ENCODE peak calls at places on chromosomes 7 and 10, in eight cellular contexts. Q is IMR-90, U is psoas muscle, F is left lung, R is cardiac muscle cell, B is ovary, M is spleen, D is Panc1. S is an unnamed sample.

GRCh38 chr7:100806276-100806675 is 21.0 kb downstream of the EPHB4 start:
- DNase-seq in Q (no peak), U (no peak), F (no peak), R (no peak), B (no peak), M (no peak), D (no peak), S (no peak)

GRCh38 chr7:90413185-90413528 is 9.9 kb downstream of the CLDN12 start:
- DNase-seq in Q (no peak), U (no peak), F (no peak), R (no peak), B (no peak), M (no peak), D (no peak), S (no peak)

GRCh38 chr10:70299876-70300275 is 16.1 kb upstream of the NPFFR1 start:
- DNase-seq in Q (no peak), U (no peak), F (no peak), R (no peak), B (no peak), M (no peak), D (no peak), S (no peak)

GRCh38 chr10:51649064-51649463 is 50.3 kb downstream of the CSTF2T start:
- DNase-seq in Q (peak; percentile 59), U (no peak), F (no peak), R (no peak), B (no peak), M (no peak), D (no peak), S (no peak)

GRCh38 chr10:89296227-89296648 is 5.6 kb upstream of the IFIT2 start:
- DNase-seq in Q (peak; percentile 79), U (no peak), F (no peak), R (no peak), B (no peak), M (no peak), D (no peak), S (no peak)

GRCh38 chr7:8327199-8327598 is 65.2 kb upstream of the ICA1 start:
- DNase-seq in Q (no peak), U (no peak), F (no peak), R (no peak), B (no peak), M (no peak), D (no peak), S (no peak)

GRCh38 chr7:16494955-16495719 is 29.6 kb upstream of the SOSTDC1 start:
- DNase-seq in Q (no peak), U (no peak), F (no peak), R (no peak), B (no peak), M (no peak), D (no peak), S (no peak)

GRCh38 chr7:94055963-94056362 is 51.8 kb upstream of the BET1 start:
- DNase-seq in Q (no peak), U (no peak), F (no peak), R (no peak), B (no peak), M (no peak), D (no peak), S (no peak)

GRCh38 chr7:93977551-93977950 is 26.6 kb downstream of the BET1 start:
- DNase-seq in Q (no peak), U (no peak), F (no peak), R (no peak), B (no peak), M (no peak), D (no peak), S (no peak)

GRCh38 chr10:110600487-110601101 is 33.1 kb downstream of the SMC3 start:
- DNase-seq in Q (peak; percentile 71), U (no peak), F (no peak), R (peak; percentile 70), B (no peak), M (no peak), D (peak; percentile 57), S (no peak)

GRCh38 chr7:141702047-141702567 is at the start of gene DENND11:
- DNase-seq in Q (peak; percentile 11), U (peak; percentile 56), F (peak; percentile 89), R (peak; percentile 83), B (peak; percentile 32), M (peak; percentile 89), D (no peak), S (peak; percentile 67)

GRCh38 chr7:34096135-34096775 is 190.9 kb downstream of the BMPER start:
- DNase-seq in Q (peak; percentile 93), U (peak; percentile 88), F (no peak), R (no peak), B (peak; percentile 83), M (no peak), D (no peak), S (no peak)
- H3K27ac ChIP-seq in Q (peak overlapping the region; percentile 87), U (peak overlapping the region; percentile 72), F (no peak overlapping the region), R (peak overlapping the region; percentile 57), B (no peak overlapping the region), M (no peak overlapping the region), D (no peak overlapping the region), S (no peak overlapping the region)

DNA sequence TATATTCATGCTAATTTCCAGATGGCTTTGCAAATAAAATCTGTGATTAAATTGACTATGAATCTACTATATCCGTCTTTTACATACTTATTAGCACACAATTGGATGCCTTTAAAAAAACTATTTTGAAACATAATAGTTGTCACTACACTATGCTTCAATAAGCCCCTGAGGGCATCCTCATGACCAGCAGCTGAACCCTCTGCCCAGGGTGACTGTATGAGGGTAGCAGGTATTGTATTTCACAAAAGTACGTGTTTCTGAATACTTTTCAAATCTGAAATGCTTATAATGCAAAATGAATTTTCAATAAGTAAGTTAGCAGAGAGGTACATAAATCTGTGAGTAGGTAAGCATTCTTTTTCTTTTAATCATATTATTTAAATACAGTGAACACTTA is 97.3 kb downstream of the DNAH11 start:
- DNase-seq in Q (no peak), U (no peak), F (no peak), R (no peak), B (no peak), M (no peak), D (no peak), S (no peak)
- H3K4me3 ChIP-seq in Q (no peak overlapping the region), U (no peak overlapping the region), F (no peak overlapping the region), R (no peak overlapping the region), B (no peak overlapping the region), M (no peak overlapping the region), D (no peak overlapping the region), S (no peak overlapping the region)

GRCh38 chr7:149683191-149683590 is 90.2 kb downstream of the ZNF467 start:
- DNase-seq in Q (no peak), U (no peak), F (no peak), R (no peak), B (no peak), M (no peak), D (no peak), S (no peak)

GRCh38 chr7:149683898-149684297 is 89.5 kb downstream of the ZNF467 start:
- DNase-seq in Q (no peak), U (no peak), F (no peak), R (no peak), B (no peak), M (no peak), D (no peak), S (no peak)

GRCh38 chr7:149681274-149681673 is 92.1 kb downstream of the ZNF467 start:
- DNase-seq in Q (no peak), U (no peak), F (no peak), R (no peak), B (no peak), M (no peak), D (no peak), S (no peak)

GRCh38 chr7:149682038-149682437 is 91.3 kb downstream of the ZNF467 start:
- DNase-seq in Q (no peak), U (no peak), F (no peak), R (no peak), B (no peak), M (no peak), D (no peak), S (no peak)

GRCh38 chr7:149680316-149681025 is 92.9 kb downstream of the ZNF467 start:
- DNase-seq in Q (peak; percentile 43), U (no peak), F (no peak), R (no peak), B (no peak), M (no peak), D (no peak), S (no peak)
- H3K4me1 ChIP-seq in Q (no peaks in the 10 kb centered on the region), U (no peaks in the 10 kb centered on the region), F (no peaks in the 10 kb centered on the region), R (peaks cover 14% of the 10 kb centered on the region), B (no peaks in the 10 kb centered on the region), M (no peaks in the 10 kb centered on the region), D (no peaks in the 10 kb centered on the region), S (no peaks in the 10 kb centered on the region)

DNA sequence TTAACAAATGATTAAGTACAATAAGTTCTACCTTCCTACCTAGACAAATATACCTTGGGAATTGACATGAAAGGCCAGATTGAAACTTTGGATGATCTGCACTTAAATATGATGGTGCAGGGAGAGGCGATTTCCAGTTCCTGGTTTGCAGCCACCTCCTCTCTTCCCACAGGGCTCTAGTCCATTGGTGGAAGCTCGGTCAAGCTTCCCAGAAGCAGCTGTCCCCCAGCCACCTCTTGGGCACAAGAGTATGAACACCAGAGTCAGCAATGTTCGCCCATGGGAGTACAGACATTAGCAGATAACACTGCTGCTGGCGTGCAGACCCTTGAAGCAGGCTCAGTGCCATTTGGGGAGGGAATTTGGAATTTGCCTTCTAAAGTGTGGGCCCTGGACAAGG is 1.5 kb upstream of the CPVL start:
- DNase-seq in Q (no peak), U (no peak), F (no peak), R (no peak), B (no peak), M (no peak), D (no peak), S (no peak)
- H3K27ac ChIP-seq in Q (no peak overlapping the region), U (peak overlapping the region; percentile 68), F (no peak overlapping the region), R (no peak overlapping the region), B (no peak overlapping the region), M (peak overlapping the region; percentile 83), D (no peak overlapping the region), S (no peak overlapping the region)

GRCh38 chr10:18005445-18005780 is 53.7 kb downstream of the SLC39A12 start:
- DNase-seq in Q (no peak), U (no peak), F (no peak), R (no peak), B (no peak), M (no peak), D (no peak), S (no peak)
- H3K4me3 ChIP-seq in Q (peak overlapping the region; percentile 9), U (no peak overlapping the region), F (no peak overlapping the region), R (no peak overlapping the region), B (no peak overlapping the region), M (no peak overlapping the region), D (no peak overlapping the region), S (no peak overlapping the region)

GRCh38 chr7:986766-987722 is 4.1 kb downstream of the CYP2W1 start:
- DNase-seq in Q (no peak), U (no peak), F (peak; percentile 76), R (no peak), B (no peak), M (no peak), D (no peak), S (peak; percentile 48)
- H3K4me1 ChIP-seq in Q (no peaks in the 10 kb centered on the region), U (peaks cover 5% of the 10 kb centered on the region), F (no peaks in the 10 kb centered on the region), R (peaks cover 19% of the 10 kb centered on the region), B (peaks cover 30% of the 10 kb centered on the region), M (peaks cover 29% of the 10 kb centered on the region), D (peaks cover 38% of the 10 kb centered on the region), S (no peaks in the 10 kb centered on the region)